ENCODE peak calls at places on chromosome 17, in six cellular contexts. One of them, this sample, is unnamed. For H3K4me1, the result is how much of the 10 kb centered on the place peaks cover.

GRCh38 chr17:68401288-68401687 is 56.0 kb downstream of the WIPI1 start:
- DNase-seq in pancreas: no peak
- DNase-seq in testis: no peak
- DNase-seq in transverse colon: no peak
- DNase-seq in left lung: no peak
- DNase-seq in heart left ventricle: no peak
- DNase-seq in this sample: no peak

GRCh38 chr17:71402007-71402406 is 718.8 kb upstream of the SOX9 start:
- DNase-seq in heart left ventricle: no peak
- DNase-seq in transverse colon: no peak
- DNase-seq in left lung: no peak
- DNase-seq in pancreas: no peak
- DNase-seq in testis: no peak
- DNase-seq in this sample: no peak

GRCh38 chr17:73384926-73385325 is 73.1 kb upstream of the CDC42EP4 start:
- DNase-seq in pancreas: no peak
- DNase-seq in transverse colon: no peak
- DNase-seq in left lung: no peak
- DNase-seq in testis: no peak
- DNase-seq in heart left ventricle: no peak
- DNase-seq in this sample: no peak

GRCh38 chr17:61770043-61770442 is 93.3 kb downstream of the BRIP1 start:
- DNase-seq in left lung: no peak
- DNase-seq in transverse colon: no peak
- DNase-seq in testis: no peak
- DNase-seq in heart left ventricle: no peak
- DNase-seq in pancreas: no peak
- DNase-seq in this sample: no peak

GRCh38 chr17:35934760-35935159 is 4.2 kb upstream of the RDM1 start:
- DNase-seq in testis: no peak
- DNase-seq in transverse colon: no peak
- DNase-seq in heart left ventricle: no peak
- DNase-seq in left lung: no peak
- DNase-seq in pancreas: no peak
- DNase-seq in this sample: no peak

GRCh38 chr17:44912763-44913544 is 2.3 kb downstream of the GFAP start:
- DNase-seq in pancreas: no peak
- DNase-seq in transverse colon: no peak
- DNase-seq in left lung: no peak
- DNase-seq in heart left ventricle: no peak
- DNase-seq in testis: no peak
- DNase-seq in this sample: no peak

GRCh38 chr17:33494156-33494555 is 201.1 kb upstream of the ASIC2 start:
- DNase-seq in left lung: no peak
- DNase-seq in transverse colon: no peak
- DNase-seq in heart left ventricle: no peak
- DNase-seq in testis: no peak
- DNase-seq in pancreas: no peak
- DNase-seq in this sample: no peak

GRCh38 chr17:34998205-34998604 is 17.9 kb downstream of the LIG3 start:
- DNase-seq in left lung: peak
- DNase-seq in testis: peak
- DNase-seq in pancreas: peak
- DNase-seq in transverse colon: peak
- DNase-seq in heart left ventricle: peak
- DNase-seq in this sample: peak

GRCh38 chr17:53186004-53186403 is 636.7 kb upstream of the KIF2B start:
- DNase-seq in transverse colon: no peak
- DNase-seq in heart left ventricle: no peak
- DNase-seq in left lung: no peak
- DNase-seq in testis: no peak
- DNase-seq in pancreas: no peak
- DNase-seq in this sample: no peak

GRCh38 chr17:7466644-7467341 is 12.6 kb downstream of the ZBTB4 start:
- DNase-seq in pancreas: peak
- DNase-seq in left lung: peak
- DNase-seq in transverse colon: peak
- DNase-seq in testis: peak
- DNase-seq in heart left ventricle: peak
- DNase-seq in this sample: peak

GRCh38 chr17:39099686-39100293 is 51.6 kb downstream of the PLXDC1 start:
- DNase-seq in pancreas: no peak
- DNase-seq in transverse colon: peak
- DNase-seq in heart left ventricle: no peak
- DNase-seq in testis: peak
- DNase-seq in left lung: no peak
- DNase-seq in this sample: no peak

GRCh38 chr17:70225272-70225671 is 55.9 kb downstream of the KCNJ2 start:
- DNase-seq in heart left ventricle: no peak
- DNase-seq in left lung: no peak
- DNase-seq in pancreas: no peak
- DNase-seq in testis: no peak
- DNase-seq in transverse colon: no peak
- DNase-seq in this sample: no peak

GRCh38 chr17:50785942-50786570 is 18.7 kb upstream of the ANKRD40CL start:
- DNase-seq in heart left ventricle: no peak
- DNase-seq in transverse colon: no peak
- DNase-seq in left lung: no peak
- DNase-seq in testis: peak
- DNase-seq in pancreas: peak
- DNase-seq in this sample: no peak

GRCh38 chr17:14664511-14664910 is 363.6 kb downstream of the HS3ST3B1 start:
- DNase-seq in transverse colon: no peak
- DNase-seq in heart left ventricle: no peak
- DNase-seq in pancreas: no peak
- DNase-seq in left lung: no peak
- DNase-seq in testis: no peak
- DNase-seq in this sample: no peak

GRCh38 chr17:80474933-80475915 is 1.2 kb downstream of the NPTX1 start:
- DNase-seq in transverse colon: no peak
- DNase-seq in pancreas: no peak
- DNase-seq in left lung: no peak
- DNase-seq in testis: no peak
- DNase-seq in heart left ventricle: no peak
- DNase-seq in this sample: no peak
- TF ChIP-seq CTCF in transverse colon: no peak
- TF ChIP-seq CTCF in pancreas: no peak
- TF ChIP-seq CTCF in left lung: no peak
- TF ChIP-seq CTCF in testis: no peak
- TF ChIP-seq CTCF in heart left ventricle: no peak
- TF ChIP-seq CTCF in this sample: no peak

GRCh38 chr17:47188266-47188665 is 829 bp downstream of the CDC27 start:
- DNase-seq in transverse colon: no peak
- DNase-seq in pancreas: no peak
- DNase-seq in testis: no peak
- DNase-seq in heart left ventricle: no peak
- DNase-seq in left lung: no peak
- DNase-seq in this sample: no peak
- H3K4me1 ChIP-seq in transverse colon: under half
- H3K4me1 ChIP-seq in pancreas: under half
- H3K4me1 ChIP-seq in testis: under half
- H3K4me1 ChIP-seq in heart left ventricle: under half
- H3K4me1 ChIP-seq in left lung: under half
- H3K4me1 ChIP-seq in this sample: under half

DNA sequence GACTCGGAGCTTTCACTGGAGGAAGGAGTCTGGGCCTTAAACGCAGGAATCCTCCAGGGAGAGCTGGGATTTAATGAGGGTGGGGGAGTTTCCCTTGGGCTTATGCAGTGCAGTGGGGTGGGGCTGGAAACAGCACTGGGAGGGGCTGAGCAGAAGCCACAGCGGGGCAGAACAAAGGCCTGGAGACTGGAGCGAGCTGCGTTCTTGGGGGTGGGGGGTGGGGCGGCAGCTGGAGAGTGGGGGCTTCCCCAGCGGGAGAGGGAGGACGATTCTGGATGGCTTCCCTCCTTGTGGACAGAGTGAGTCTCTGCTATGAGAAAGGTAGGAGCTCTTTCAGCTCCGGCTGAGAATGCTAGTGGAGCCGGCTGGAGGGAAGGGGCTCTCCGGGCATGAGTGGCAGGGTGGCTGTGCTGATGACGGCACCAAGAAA is 406.0 kb downstream of the SEC14L1 start:
- DNase-seq in left lung: no peak
- DNase-seq in heart left ventricle: no peak
- DNase-seq in pancreas: no peak
- DNase-seq in transverse colon: peak
- DNase-seq in testis: no peak
- DNase-seq in this sample: no peak
- TF ChIP-seq CTCF in left lung: no peak
- TF ChIP-seq CTCF in heart left ventricle: no peak
- TF ChIP-seq CTCF in pancreas: no peak
- TF ChIP-seq CTCF in transverse colon: no peak
- TF ChIP-seq CTCF in testis: no peak
- TF ChIP-seq CTCF in this sample: no peak

GRCh38 chr17:64621772-64622171 is 40.3 kb downstream of the SMURF2 start:
- DNase-seq in transverse colon: no peak
- DNase-seq in testis: no peak
- DNase-seq in heart left ventricle: no peak
- DNase-seq in left lung: no peak
- DNase-seq in pancreas: no peak
- DNase-seq in this sample: no peak

GRCh38 chr17:64618848-64619247 is 43.3 kb downstream of the SMURF2 start:
- DNase-seq in testis: no peak
- DNase-seq in heart left ventricle: no peak
- DNase-seq in left lung: no peak
- DNase-seq in pancreas: no peak
- DNase-seq in transverse colon: no peak
- DNase-seq in this sample: no peak

GRCh38 chr17:64614266-64615011 is 47.7 kb downstream of the SMURF2 start:
- DNase-seq in testis: no peak
- DNase-seq in pancreas: no peak
- DNase-seq in transverse colon: no peak
- DNase-seq in heart left ventricle: no peak
- DNase-seq in left lung: no peak
- DNase-seq in this sample: no peak

GRCh38 chr17:64615025-64615677 is 47.0 kb downstream of the SMURF2 start:
- DNase-seq in pancreas: no peak
- DNase-seq in transverse colon: no peak
- DNase-seq in testis: no peak
- DNase-seq in left lung: no peak
- DNase-seq in heart left ventricle: no peak
- DNase-seq in this sample: no peak

DNA sequence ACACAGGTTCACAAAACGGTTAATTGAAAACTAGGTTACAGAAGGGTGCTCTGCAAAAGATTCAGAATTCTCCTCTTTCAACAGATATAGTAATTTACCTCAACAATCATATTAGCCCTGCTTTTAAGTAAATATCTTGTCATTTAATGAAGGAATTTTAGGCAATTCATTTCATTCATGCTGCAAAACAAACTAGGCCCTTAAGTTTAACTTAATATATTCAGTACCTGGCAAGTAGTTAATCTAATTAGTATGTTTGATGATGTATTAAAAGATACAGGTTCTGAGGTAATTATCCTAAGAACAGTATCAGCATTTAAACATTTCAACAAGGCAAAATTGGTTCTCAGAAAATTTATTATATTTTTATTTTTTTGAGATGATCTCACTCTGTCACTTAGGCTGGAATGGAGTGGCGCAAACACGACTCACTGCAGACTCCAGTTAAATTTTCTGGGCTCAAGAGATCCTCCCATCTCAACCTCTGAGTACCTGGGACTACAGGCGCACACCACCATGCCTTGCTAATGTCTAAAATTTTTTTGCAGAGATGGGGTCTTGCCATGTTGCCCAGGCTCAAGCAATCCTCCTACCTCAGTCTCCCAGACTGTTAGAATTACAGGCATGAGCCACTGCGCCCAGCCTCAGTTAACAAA is 44.9 kb downstream of the SMURF2 start:
- DNase-seq in pancreas: no peak
- DNase-seq in testis: no peak
- DNase-seq in heart left ventricle: no peak
- DNase-seq in left lung: no peak
- DNase-seq in transverse colon: no peak
- DNase-seq in this sample: no peak
- H3K4me1 ChIP-seq in pancreas: under half
- H3K4me1 ChIP-seq in testis: under half
- H3K4me1 ChIP-seq in heart left ventricle: under half
- H3K4me1 ChIP-seq in left lung: under half
- H3K4me1 ChIP-seq in transverse colon: half or more
- H3K4me1 ChIP-seq in this sample: under half

This sample was measured in right lobe of liver.